ENCODE peak calls at places on chromosomes 12 and 14, in nine cellular contexts. L is stimulated activated CD8-positive, alpha-beta memory T cell treated with anti-CD3 and anti-CD28 coated beads, Interleukin-7, amount 100 ng/mL, for 24 hours; V is AG08395; S is stimulated activated CD4-positive, alpha-beta T cell treated with anti-CD3 and anti-CD28 coated beads, TNF-alpha, amount 100 ng/mL, for 4 hours; H is astrocyte of the spinal cord; Q is iPS DF 6.9; I is GDM1; C is RPMI7951; R is NCI-H460. K is an unnamed sample.

GRCh38 chr12:9367828-9368227 is 159.6 kb upstream of the PZP start:
- DNase-seq in C (peak; percentile 2), I (no peak), L (no peak), R (no peak), Q (no peak), H (no peak), V (no peak), S (no peak), K (no peak)

GRCh38 chr12:1769809-1770494 is 50.4 kb upstream of the LRTM2 start:
- DNase-seq in L (no peak), R (no peak), V (no peak), I (no peak), H (no peak), Q (no peak), C (no peak), S (no peak), K (no peak)

GRCh38 chr12:107564946-107565345 is 120.7 kb upstream of the PWP1 start:
- DNase-seq in I (no peak), H (no peak), S (no peak), C (no peak), V (peak; percentile 17), Q (no peak), R (no peak), L (no peak), K (no peak)

GRCh38 chr14:89501381-89501780 is 84.3 kb upstream of the FOXN3 start:
- DNase-seq in L (no peak), I (no peak), C (no peak), Q (no peak), S (no peak), R (no peak), H (no peak), V (no peak), K (no peak)

GRCh38 chr14:99578541-99579044 is 25.4 kb downstream of the CCDC85C start:
- DNase-seq in S (no peak), C (no peak), V (no peak), H (no peak), Q (no peak), R (no peak), L (no peak), I (no peak), K (no peak)

GRCh38 chr14:89658977-89659670 is 242.1 kb upstream of the FOXN3 start:
- DNase-seq in R (no peak), S (no peak), L (no peak), C (no peak), Q (no peak), H (no peak), V (no peak), I (no peak), K (no peak)

GRCh38 chr14:24965934-24966593 is 83.9 kb downstream of the STXBP6 start:
- DNase-seq in I (no peak), Q (no peak), H (peak; percentile 66), V (peak; percentile 89), C (peak; percentile 74), S (no peak), R (peak; percentile 82), L (no peak), K (no peak)

GRCh38 chr12:26245175-26245942 is 50.0 kb downstream of the SSPN start:
- DNase-seq in V (no peak), H (no peak), S (no peak), L (no peak), I (no peak), Q (no peak), C (no peak), R (no peak), K (no peak)

GRCh38 chr14:83004456-83005006 is 1470.9 kb upstream of the SEL1L start:
- DNase-seq in H (no peak), I (no peak), V (no peak), C (no peak), Q (no peak), L (no peak), S (no peak), R (no peak), K (no peak)

GRCh38 chr12:69396041-69396440 is 36.5 kb downstream of the YEATS4 start:
- DNase-seq in Q (no peak), I (no peak), R (no peak), L (no peak), V (no peak), S (no peak), C (no peak), H (no peak), K (no peak)

GRCh38 chr12:76024942-76025600 is 6.5 kb downstream of the PHLDA1 start:
- DNase-seq in I (no peak), V (peak; percentile 67), H (peak; percentile 94), R (no peak), Q (no peak), C (peak; percentile 83), S (no peak), L (no peak), K (no peak)

GRCh38 chr12:53049582-53050318 is at the start of gene TNS2:
- DNase-seq in Q (no peak), L (no peak), V (peak; percentile 58), C (peak; percentile 49), I (no peak), S (no peak), R (peak; percentile 33), H (no peak), K (no peak)